ENCODE peak calls at places on chromosome 20, in seven cellular contexts. One of them, this sample, is unnamed.

GRCh38 chr20:2751868-2752630 is 48.4 kb downstream of the CPXM1 start:
- DNase-seq in HCT116: no peak
- DNase-seq in PC-3: peak
- DNase-seq in fibroblast of lung: no peak
- DNase-seq in A673: peak
- DNase-seq in keratinocyte: no peak
- DNase-seq in GM23338: no peak
- DNase-seq in this sample: no peak

GRCh38 chr20:31757254-31757653 is 18.2 kb downstream of the TPX2 start:
- DNase-seq in A673: no peak
- DNase-seq in fibroblast of lung: no peak
- DNase-seq in GM23338: no peak
- DNase-seq in HCT116: no peak
- DNase-seq in PC-3: no peak
- DNase-seq in keratinocyte: no peak
- DNase-seq in this sample: no peak

GRCh38 chr20:11624704-11625103 is 293.0 kb upstream of the BTBD3 start:
- DNase-seq in PC-3: no peak
- DNase-seq in fibroblast of lung: no peak
- DNase-seq in keratinocyte: no peak
- DNase-seq in A673: no peak
- DNase-seq in GM23338: no peak
- DNase-seq in HCT116: no peak
- DNase-seq in this sample: no peak

GRCh38 chr20:47411161-47411560 is 54.7 kb upstream of the ZMYND8 start:
- DNase-seq in keratinocyte: no peak
- DNase-seq in fibroblast of lung: no peak
- DNase-seq in A673: no peak
- DNase-seq in PC-3: no peak
- DNase-seq in GM23338: no peak
- DNase-seq in HCT116: no peak
- DNase-seq in this sample: no peak

GRCh38 chr20:17934141-17934862 is 34.3 kb downstream of the SNX5 start:
- DNase-seq in keratinocyte: no peak
- DNase-seq in A673: no peak
- DNase-seq in fibroblast of lung: no peak
- DNase-seq in GM23338: peak
- DNase-seq in HCT116: no peak
- DNase-seq in PC-3: no peak
- DNase-seq in this sample: peak

GRCh38 chr20:63957004-63957689 is 931 bp upstream of the UCKL1 start:
- DNase-seq in A673: peak
- DNase-seq in fibroblast of lung: peak
- DNase-seq in HCT116: peak
- DNase-seq in keratinocyte: no peak
- DNase-seq in GM23338: peak
- DNase-seq in PC-3: peak
- DNase-seq in this sample: peak

GRCh38 chr20:33443006-33443511 is 504 bp downstream of the SNTA1 start:
- DNase-seq in PC-3: no peak
- DNase-seq in GM23338: peak
- DNase-seq in HCT116: no peak
- DNase-seq in A673: no peak
- DNase-seq in keratinocyte: no peak
- DNase-seq in fibroblast of lung: no peak
- DNase-seq in this sample: no peak

GRCh38 chr20:63708301-63709148 is 686 bp downstream of the ZGPAT start:
- DNase-seq in keratinocyte: no peak
- DNase-seq in PC-3: no peak
- DNase-seq in fibroblast of lung: no peak
- DNase-seq in HCT116: no peak
- DNase-seq in A673: no peak
- DNase-seq in GM23338: peak
- DNase-seq in this sample: no peak

GRCh38 chr20:1830240-1830639 is 65.0 kb upstream of the SIRPA start:
- DNase-seq in HCT116: peak
- DNase-seq in keratinocyte: peak
- DNase-seq in A673: peak
- DNase-seq in GM23338: no peak
- DNase-seq in fibroblast of lung: peak
- DNase-seq in PC-3: peak
- DNase-seq in this sample: peak

GRCh38 chr20:50320005-50320909 is 129.6 kb downstream of the CEBPB start:
- DNase-seq in GM23338: no peak
- DNase-seq in HCT116: no peak
- DNase-seq in A673: no peak
- DNase-seq in fibroblast of lung: no peak
- DNase-seq in keratinocyte: no peak
- DNase-seq in PC-3: no peak
- DNase-seq in this sample: no peak

GRCh38 chr20:16729565-16730460 is at the start of gene SNRPB2:
- DNase-seq in keratinocyte: peak
- DNase-seq in A673: peak
- DNase-seq in HCT116: peak
- DNase-seq in fibroblast of lung: peak
- DNase-seq in PC-3: peak
- DNase-seq in GM23338: peak
- DNase-seq in this sample: peak

GRCh38 chr20:16732506-16733152 is 2.8 kb downstream of the SNRPB2 start:
- DNase-seq in fibroblast of lung: no peak
- DNase-seq in A673: no peak
- DNase-seq in GM23338: no peak
- DNase-seq in HCT116: no peak
- DNase-seq in keratinocyte: no peak
- DNase-seq in PC-3: peak
- DNase-seq in this sample: no peak

GRCh38 chr20:16729080-16729479 is 746 bp upstream of the SNRPB2 start:
- DNase-seq in fibroblast of lung: no peak
- DNase-seq in GM23338: no peak
- DNase-seq in HCT116: no peak
- DNase-seq in A673: no peak
- DNase-seq in PC-3: no peak
- DNase-seq in keratinocyte: no peak
- DNase-seq in this sample: no peak
- TF ChIP-seq EZH2 in fibroblast of lung: no peak
- TF ChIP-seq EZH2 in GM23338: no peak
- TF ChIP-seq EZH2 in HCT116: no peak
- TF ChIP-seq EZH2 in A673: no peak
- TF ChIP-seq EZH2 in PC-3: no peak
- TF ChIP-seq EZH2 in keratinocyte: no peak
- TF ChIP-seq EZH2 in this sample: no peak

DNA sequence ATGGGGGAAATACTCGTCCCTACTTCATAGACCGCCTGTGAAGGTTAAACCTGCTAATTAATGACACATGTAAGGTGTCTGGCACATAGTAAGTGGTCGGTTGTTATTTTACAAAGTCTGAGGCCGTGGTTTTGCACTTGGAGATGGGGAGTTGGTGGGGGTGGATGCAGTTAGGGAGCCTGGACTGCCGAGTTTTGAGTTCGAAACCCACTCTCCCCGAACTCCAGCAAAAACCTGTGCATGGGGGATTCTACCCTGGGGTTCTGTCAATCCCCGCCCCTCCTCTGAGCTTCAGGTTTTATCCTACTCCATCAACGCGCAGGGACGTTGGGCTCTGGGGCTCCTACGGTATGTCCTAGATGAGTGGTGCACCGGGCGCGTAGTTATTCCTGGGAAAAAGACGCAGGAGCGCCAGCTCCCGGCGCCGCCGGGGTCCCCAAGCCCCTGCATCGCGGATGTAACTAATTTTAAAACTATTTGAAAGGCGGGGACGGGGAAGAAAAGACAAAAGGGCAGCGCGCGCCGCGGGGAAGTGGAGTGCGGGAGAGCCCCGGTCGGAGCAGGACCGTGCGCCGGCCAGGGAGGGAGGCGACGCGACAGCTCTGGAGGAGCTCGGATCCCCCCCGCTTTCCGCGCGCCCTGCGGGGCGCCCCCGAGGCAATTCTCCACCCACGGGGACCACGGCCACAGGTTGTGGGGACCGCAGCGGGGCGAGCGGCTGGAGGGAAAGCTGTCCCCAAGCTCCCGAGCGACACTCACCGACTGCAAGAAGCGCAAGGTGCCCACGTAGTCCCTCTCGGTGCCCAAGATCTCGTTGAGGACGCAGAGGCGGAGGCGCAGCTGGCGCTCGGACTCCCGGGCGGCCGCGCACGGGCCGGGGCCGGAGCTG is 672 bp downstream of the PREX1 start:
- DNase-seq in HCT116: no peak
- DNase-seq in fibroblast of lung: peak
- DNase-seq in GM23338: peak
- DNase-seq in A673: peak
- DNase-seq in keratinocyte: no peak
- DNase-seq in PC-3: peak
- DNase-seq in this sample: no peak
- TF ChIP-seq EZH2 in HCT116: no peak
- TF ChIP-seq EZH2 in fibroblast of lung: no peak
- TF ChIP-seq EZH2 in GM23338: peak
- TF ChIP-seq EZH2 in A673: no peak
- TF ChIP-seq EZH2 in keratinocyte: peak
- TF ChIP-seq EZH2 in PC-3: no peak
- TF ChIP-seq EZH2 in this sample: peak

GRCh38 chr20:25037288-25038102 is 20.4 kb downstream of the ACSS1 start:
- DNase-seq in fibroblast of lung: no peak
- DNase-seq in keratinocyte: no peak
- DNase-seq in A673: no peak
- DNase-seq in GM23338: no peak
- DNase-seq in PC-3: no peak
- DNase-seq in HCT116: no peak
- DNase-seq in this sample: no peak

GRCh38 chr20:25035924-25036323 is 22.0 kb downstream of the ACSS1 start:
- DNase-seq in HCT116: no peak
- DNase-seq in GM23338: no peak
- DNase-seq in keratinocyte: no peak
- DNase-seq in A673: no peak
- DNase-seq in PC-3: no peak
- DNase-seq in fibroblast of lung: no peak
- DNase-seq in this sample: no peak

GRCh38 chr20:25038103-25038410 is 19.9 kb downstream of the ACSS1 start:
- DNase-seq in A673: no peak
- DNase-seq in HCT116: no peak
- DNase-seq in GM23338: no peak
- DNase-seq in fibroblast of lung: no peak
- DNase-seq in PC-3: no peak
- DNase-seq in keratinocyte: no peak
- DNase-seq in this sample: no peak

GRCh38 chr20:25038591-25039015 is 19.3 kb downstream of the ACSS1 start:
- DNase-seq in PC-3: no peak
- DNase-seq in A673: no peak
- DNase-seq in fibroblast of lung: no peak
- DNase-seq in GM23338: no peak
- DNase-seq in keratinocyte: no peak
- DNase-seq in HCT116: no peak
- DNase-seq in this sample: no peak

GRCh38 chr20:25036331-25036936 is 21.5 kb downstream of the ACSS1 start:
- DNase-seq in keratinocyte: no peak
- DNase-seq in A673: peak
- DNase-seq in PC-3: no peak
- DNase-seq in fibroblast of lung: no peak
- DNase-seq in GM23338: no peak
- DNase-seq in HCT116: no peak
- DNase-seq in this sample: no peak
- TF ChIP-seq EZH2 in keratinocyte: no peak
- TF ChIP-seq EZH2 in A673: no peak
- TF ChIP-seq EZH2 in PC-3: no peak
- TF ChIP-seq EZH2 in fibroblast of lung: no peak
- TF ChIP-seq EZH2 in GM23338: no peak
- TF ChIP-seq EZH2 in HCT116: no peak
- TF ChIP-seq EZH2 in this sample: no peak

GRCh38 chr20:58531657-58532056 is 16.5 kb upstream of the APCDD1L start:
- DNase-seq in keratinocyte: no peak
- DNase-seq in PC-3: no peak
- DNase-seq in fibroblast of lung: no peak
- DNase-seq in GM23338: no peak
- DNase-seq in A673: no peak
- DNase-seq in HCT116: no peak
- DNase-seq in this sample: no peak
- TF ChIP-seq EZH2 in keratinocyte: no peak
- TF ChIP-seq EZH2 in PC-3: no peak
- TF ChIP-seq EZH2 in fibroblast of lung: no peak
- TF ChIP-seq EZH2 in GM23338: no peak
- TF ChIP-seq EZH2 in A673: no peak
- TF ChIP-seq EZH2 in HCT116: no peak
- TF ChIP-seq EZH2 in this sample: no peak

GRCh38 chr20:4812641-4813075 is 90.9 kb downstream of the PRND start:
- DNase-seq in PC-3: no peak
- DNase-seq in HCT116: no peak
- DNase-seq in fibroblast of lung: no peak
- DNase-seq in GM23338: no peak
- DNase-seq in keratinocyte: no peak
- DNase-seq in A673: no peak
- DNase-seq in this sample: no peak

GRCh38 chr20:4813839-4814695 is 92.4 kb downstream of the PRND start:
- DNase-seq in keratinocyte: no peak
- DNase-seq in GM23338: peak
- DNase-seq in A673: no peak
- DNase-seq in fibroblast of lung: no peak
- DNase-seq in PC-3: peak
- DNase-seq in HCT116: no peak
- DNase-seq in this sample: no peak

GRCh38 chr20:4813076-4813838 is 91.5 kb downstream of the PRND start:
- DNase-seq in PC-3: no peak
- DNase-seq in A673: no peak
- DNase-seq in fibroblast of lung: no peak
- DNase-seq in keratinocyte: no peak
- DNase-seq in GM23338: no peak
- DNase-seq in HCT116: no peak
- DNase-seq in this sample: no peak

GRCh38 chr20:4815618-4816017 is 93.9 kb downstream of the PRND start:
- DNase-seq in A673: no peak
- DNase-seq in keratinocyte: no peak
- DNase-seq in fibroblast of lung: no peak
- DNase-seq in HCT116: no peak
- DNase-seq in GM23338: no peak
- DNase-seq in PC-3: no peak
- DNase-seq in this sample: no peak

GRCh38 chr20:4814696-4815252 is 93.1 kb downstream of the PRND start:
- DNase-seq in keratinocyte: no peak
- DNase-seq in fibroblast of lung: no peak
- DNase-seq in A673: no peak
- DNase-seq in HCT116: no peak
- DNase-seq in PC-3: no peak
- DNase-seq in GM23338: no peak
- DNase-seq in this sample: no peak
- TF ChIP-seq EZH2 in keratinocyte: no peak
- TF ChIP-seq EZH2 in fibroblast of lung: no peak
- TF ChIP-seq EZH2 in A673: no peak
- TF ChIP-seq EZH2 in HCT116: no peak
- TF ChIP-seq EZH2 in PC-3: no peak
- TF ChIP-seq EZH2 in GM23338: no peak
- TF ChIP-seq EZH2 in this sample: no peak

This sample was measured in astrocyte.